ENCODE peak calls at places on chromosome X, in four cellular contexts. P is transverse colon, O is Peyer's patch, M is A549. D is an unnamed sample. For H3K4me1, the result is how much of the 10 kb centered on the place peaks cover.

GRCh38 chrX:40173662-40174593 is 76.2 kb upstream of the BCOR start:
- DNase-seq in P (peak), O (peak), M (no peak), D (peak)

GRCh38 chrX:38221391-38221929 is 789 bp upstream of the SRPX start:
- DNase-seq in P (no peak), O (no peak), M (no peak), D (no peak)

GRCh38 chrX:109533005-109533404 is 3.6 kb upstream of the NXT2 start:
- DNase-seq in P (no peak), O (no peak), M (no peak), D (no peak)

GRCh38 chrX:127259742-127260141 is 440.2 kb downstream of the PRR32 start:
- DNase-seq in P (no peak), O (no peak), M (no peak), D (no peak)

GRCh38 chrX:23008431-23009099 is 8.8 kb downstream of the DDX53 start:
- DNase-seq in P (no peak), O (no peak), M (peak), D (no peak)

GRCh38 chrX:21975827-21976226 is 35.3 kb downstream of the SMS start:
- DNase-seq in P (no peak), O (no peak), M (no peak), D (no peak)

GRCh38 chrX:70042399-70043371 is 7.1 kb downstream of the AWAT2 start:
- DNase-seq in P (no peak), O (no peak), M (no peak), D (no peak)

GRCh38 chrX:153723351-153724251 is 586 bp downstream of the BCAP31 start:
- DNase-seq in P (peak), O (peak), M (peak), D (peak)

GRCh38 chrX:111470681-111471403 is 40.6 kb upstream of the SERTM2 start:
- DNase-seq in P (no peak), O (no peak), M (no peak), D (no peak)

GRCh38 chrX:123899701-123900100 is 39.8 kb downstream of the XIAP start:
- DNase-seq in P (no peak), O (no peak), M (no peak), D (no peak)
- TF ChIP-seq POLR2A in P (no peak), O (no peak), M (no peak), D (no peak)

GRCh38 chrX:136183917-136184316 is 36.6 kb downstream of the FHL1 start:
- DNase-seq in P (no peak), O (no peak), M (no peak), D (no peak)

GRCh38 chrX:136183175-136183574 is 35.8 kb downstream of the FHL1 start:
- DNase-seq in P (no peak), O (no peak), M (no peak), D (no peak)

GRCh38 chrX:136189222-136189621 is 41.9 kb downstream of the FHL1 start:
- DNase-seq in P (no peak), O (no peak), M (no peak), D (peak)

GRCh38 chrX:136185409-136186022 is 38.2 kb downstream of the FHL1 start:
- DNase-seq in P (no peak), O (no peak), M (peak), D (no peak)

DNA sequence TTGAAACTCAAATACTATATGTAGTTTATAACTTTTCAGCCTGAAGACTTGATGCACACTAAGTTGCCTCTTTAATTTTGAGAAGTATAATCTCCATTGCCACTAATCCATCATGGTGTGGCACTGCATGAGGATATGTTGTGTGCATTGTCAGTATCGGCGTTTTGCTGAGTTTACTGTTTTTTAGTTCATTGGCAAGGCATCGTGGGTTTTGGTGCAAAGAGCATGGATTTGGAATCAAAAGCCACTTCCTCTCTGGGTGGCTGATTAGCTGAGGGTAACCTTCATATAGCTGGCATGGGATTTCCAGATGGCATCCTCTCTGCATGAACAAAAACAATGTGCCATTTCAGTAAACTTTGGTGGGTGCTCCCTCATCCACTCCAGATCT is 38.7 kb downstream of the FHL1 start:
- DNase-seq in P (no peak), O (no peak), M (no peak), D (no peak)
- H3K4me1 ChIP-seq in P (under half), O (under half), M (under half), D (under half)

GRCh38 chrX:100819837-100820666 is at the start of gene CSTF2:
- DNase-seq in P (peak), O (peak), M (peak), D (peak)
- TF ChIP-seq POLR2A in P (peak), O (peak), M (peak), D (no peak)

GRCh38 chrX:130083656-130084382 is 26.5 kb downstream of the ELF4 start:
- DNase-seq in P (no peak), O (no peak), M (no peak), D (no peak)

GRCh38 chrX:130081421-130082045 is 28.8 kb downstream of the ELF4 start:
- DNase-seq in P (no peak), O (no peak), M (no peak), D (peak)

GRCh38 chrX:130080791-130081367 is 29.4 kb downstream of the ELF4 start:
- DNase-seq in P (no peak), O (no peak), M (no peak), D (no peak)

GRCh38 chrX:130083107-130083490 is 27.2 kb downstream of the ELF4 start:
- DNase-seq in P (no peak), O (no peak), M (no peak), D (no peak)

GRCh38 chrX:130082244-130083106 is 27.8 kb downstream of the ELF4 start:
- DNase-seq in P (peak), O (no peak), M (no peak), D (no peak)
- H3K4me1 ChIP-seq in P (under half), O (under half), M (under half), D (under half)

GRCh38 chrX:102658551-102658950 is 7.3 kb downstream of the GPRASP1 start:
- DNase-seq in P (no peak), O (no peak), M (no peak), D (no peak)

GRCh38 chrX:102654696-102655095 is 3.4 kb downstream of the GPRASP1 start:
- DNase-seq in P (no peak), O (no peak), M (no peak), D (no peak)

DNA sequence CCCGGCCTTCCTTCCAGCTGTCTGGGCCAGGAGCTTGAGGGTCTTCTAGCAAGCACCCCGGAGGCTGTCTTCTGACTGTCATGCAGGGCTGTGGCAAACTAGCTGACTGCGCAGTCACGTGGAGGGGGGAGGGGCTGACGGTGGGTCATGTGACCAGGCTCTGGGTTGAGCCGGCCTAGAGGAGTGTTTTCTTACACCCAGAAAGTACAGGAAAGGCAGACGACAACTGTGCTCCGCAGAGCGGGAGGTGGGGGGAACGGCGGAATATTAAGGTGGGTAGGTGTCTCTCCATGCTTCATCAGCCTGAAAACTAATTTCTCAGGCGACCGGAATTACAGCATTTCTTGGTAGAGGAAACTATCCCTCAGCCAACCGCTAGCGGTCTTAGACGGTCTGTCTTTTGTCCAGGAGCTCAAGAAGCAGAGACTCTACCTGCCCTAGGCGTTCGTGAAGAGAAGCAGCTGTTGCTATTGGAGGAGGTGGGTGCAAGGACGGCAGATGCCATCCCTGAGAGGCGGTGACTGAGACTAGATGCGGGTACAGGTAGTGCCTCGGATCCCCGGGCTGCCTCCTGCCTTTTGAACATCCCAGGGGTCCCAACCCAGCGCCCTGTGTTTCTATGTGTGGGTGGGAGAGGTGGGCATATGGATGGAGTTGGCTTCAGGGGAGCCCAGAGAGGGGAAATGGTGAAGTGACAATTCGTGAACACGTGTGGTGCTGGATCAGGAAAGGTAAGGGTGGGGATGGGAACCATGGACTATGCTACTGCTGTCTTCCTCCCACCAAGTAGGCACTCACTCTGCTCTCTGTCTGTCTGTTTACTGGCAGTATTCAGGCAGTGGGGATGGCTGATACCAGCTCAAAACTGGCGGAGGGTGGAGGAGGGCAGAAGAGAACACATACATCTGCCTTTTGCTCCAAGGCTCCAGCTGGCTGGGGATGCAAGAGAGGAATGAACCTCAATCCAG is 8.8 kb downstream of the GPRASP1 start:
- DNase-seq in P (peak), O (peak), M (peak), D (peak)
- TF ChIP-seq POLR2A in P (peak), O (peak), M (peak), D (peak)

GRCh38 chrX:71809886-71810285 is 46.7 kb downstream of the CXorf49B start:
- DNase-seq in P (no peak), O (no peak), M (no peak), D (no peak)
- H3K4me1 ChIP-seq in P (under half), O (under half), M (under half), D (under half)

DNA sequence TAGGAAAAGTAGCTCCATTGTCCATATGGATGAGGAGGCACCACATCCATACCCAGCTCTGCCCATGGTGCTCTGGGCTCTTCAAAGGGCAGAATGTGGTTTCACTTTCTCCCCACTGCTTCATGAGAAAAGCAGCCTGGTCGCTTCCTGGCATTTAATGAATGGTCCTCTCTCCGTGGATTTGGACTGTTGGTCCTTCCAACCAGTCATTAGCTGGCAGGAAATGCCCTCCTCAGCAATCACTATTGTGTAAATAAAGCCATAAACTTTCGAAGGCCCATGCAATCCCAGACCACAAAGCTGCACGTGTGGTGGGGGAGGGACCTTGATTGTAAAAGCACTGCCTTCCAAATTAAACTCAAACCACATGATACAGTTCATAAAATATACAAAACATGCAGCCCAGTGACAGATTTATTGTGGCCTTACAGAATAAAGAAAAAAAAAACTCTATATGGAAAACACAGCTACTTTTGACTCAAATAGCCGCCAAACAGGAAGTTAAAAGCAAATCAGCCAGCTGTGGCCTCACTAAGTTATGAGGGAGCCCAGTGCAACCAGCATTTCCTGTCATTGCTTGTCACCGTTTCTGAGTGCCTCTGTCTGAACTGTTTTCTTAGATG is 8.1 kb downstream of the MBNL3 start:
- DNase-seq in P (peak), O (peak), M (no peak), D (peak)
- TF ChIP-seq POLR2A in P (no peak), O (no peak), M (no peak), D (no peak)

GRCh38 chrX:51892921-51893745 is at the start of gene MAGED1:
- DNase-seq in P (peak), O (peak), M (peak), D (peak)

GRCh38 chrX:51894697-51895336 is 1.4 kb downstream of the MAGED1 start:
- DNase-seq in P (peak), O (no peak), M (no peak), D (peak)

GRCh38 chrX:51893931-51894696 is 691 bp downstream of the MAGED1 start:
- DNase-seq in P (no peak), O (peak), M (no peak), D (peak)

GRCh38 chrX:51899741-51900140 is 6.3 kb downstream of the MAGED1 start:
- DNase-seq in P (no peak), O (no peak), M (no peak), D (no peak)

DNA sequence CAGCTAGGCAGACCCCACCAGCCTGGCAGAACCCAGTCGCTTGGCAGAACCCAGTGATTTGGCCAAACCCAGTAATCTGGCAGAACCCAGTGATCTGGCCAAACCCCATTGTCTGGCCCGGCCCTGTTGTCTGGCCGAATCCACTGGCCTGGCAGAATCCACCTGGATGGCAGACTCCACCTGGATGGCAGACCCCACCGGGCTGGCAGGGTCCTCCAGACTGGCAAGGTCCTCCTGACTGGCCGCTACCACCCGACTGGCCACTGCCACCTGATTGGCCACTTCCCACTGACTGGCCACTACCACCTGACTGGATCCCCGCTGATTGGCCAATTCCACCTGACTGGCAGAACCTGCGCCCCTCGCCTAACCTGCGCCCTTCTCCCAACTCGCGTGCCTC is 3.2 kb downstream of the MAGED1 start:
- DNase-seq in P (no peak), O (no peak), M (no peak), D (no peak)
- H3K4me1 ChIP-seq in P (under half), O (under half), M (under half), D (under half)

GRCh38 chrX:1874899-1875298 is 260.0 kb downstream of the ASMT start:
- DNase-seq in P (no peak), O (no peak), M (no peak), D (no peak)
- TF ChIP-seq POLR2A in P (no peak), O (no peak), M (no peak), D (no peak)

D was measured in adrenal gland.